ENCODE peak calls at places on chromosomes 4 and X, in six cellular contexts. Q, W, Z, K, F and S are unnamed samples.
A peak's percentile ranks its signal among the peaks of the same experiment; 100 is the strongest.

GRCh38 chr4:177632481-177632880 is 190.2 kb upstream of the AGA start:
- DNase-seq in Z (no peak), W (no peak), Q (no peak), F (no peak), K (peak; percentile 1), S (no peak)

GRCh38 chrX:40778861-40779575 is 43.7 kb upstream of the MED14 start:
- DNase-seq in K (no peak), W (no peak), Q (no peak), Z (no peak), F (no peak), S (no peak)

GRCh38 chr4:72857216-72857615 is 212.3 kb downstream of the COX18 start:
- DNase-seq in W (no peak), K (no peak), Z (no peak), F (no peak), Q (no peak), S (no peak)

GRCh38 chrX:140712413-140713173 is 3.0 kb downstream of the LINC00632 start:
- DNase-seq in W (peak; percentile 82), Q (no peak), F (peak; percentile 43), K (peak; percentile 25), Z (peak; percentile 1), S (peak; percentile 52)

GRCh38 chr4:148740701-148741100 is 298.5 kb upstream of the NR3C2 start:
- DNase-seq in Q (no peak), F (no peak), K (no peak), W (no peak), Z (no peak), S (no peak)

GRCh38 chrX:132671229-132671641 is 182.4 kb upstream of the MBNL3 start:
- DNase-seq in Q (no peak), F (no peak), Z (no peak), W (no peak), K (no peak), S (peak; percentile 57)

GRCh38 chr4:133208694-133209285 is 59.7 kb downstream of the PCDH10 start:
- DNase-seq in F (no peak), Z (no peak), K (no peak), Q (no peak), W (no peak), S (no peak)

GRCh38 chr4:153790962-153791551 is 2.2 kb upstream of the SFRP2 start:
- DNase-seq in K (no peak), Z (no peak), F (peak; percentile 47), W (no peak), Q (no peak), S (no peak)

GRCh38 chr4:16665942-16666586 is 232.4 kb downstream of the LDB2 start:
- DNase-seq in Q (no peak), W (no peak), F (no peak), Z (no peak), K (no peak), S (no peak)

GRCh38 chr4:137253949-137254348 is 278.3 kb downstream of the PCDH18 start:
- DNase-seq in W (no peak), Q (no peak), K (no peak), F (no peak), Z (no peak), S (no peak)

GRCh38 chrX:49155243-49155899 is 7.2 kb upstream of the MAGIX start:
- DNase-seq in F (peak; percentile 38), K (no peak), W (peak; percentile 25), Z (peak; percentile 60), Q (peak; percentile 82), S (peak; percentile 67)

GRCh38 chr4:2436301-2436700 is 17.5 kb downstream of the CFAP99 start:
- DNase-seq in W (peak; percentile 89), Q (no peak), K (no peak), F (peak; percentile 74), Z (no peak), S (no peak)

GRCh38 chr4:158997660-158998349 is 105.1 kb upstream of the RAPGEF2 start:
- DNase-seq in W (no peak), F (no peak), Z (no peak), Q (no peak), K (no peak), S (no peak)